ENCODE peak calls at places on chromosome 11, in five cellular contexts. L is left lung, Z is endothelial cell of umbilical vein, D is kidney, U is OCI-LY7. P is an unnamed sample.

GRCh38 chr11:120235024-120235628 is 4.8 kb upstream of the POU2F3 start:
- DNase-seq in L (peak), D (peak), Z (peak), U (peak), P (peak)

GRCh38 chr11:128187377-128187776 is 400.0 kb downstream of the ETS1 start:
- DNase-seq in L (no peak), U (no peak), D (no peak), Z (no peak), P (peak)

GRCh38 chr11:74639533-74639932 is 47.2 kb downstream of the POLD3 start:
- DNase-seq in U (no peak), D (no peak), L (no peak), Z (no peak), P (no peak)

GRCh38 chr11:66906077-66906929 is 49.4 kb downstream of the LRFN4 start:
- DNase-seq in Z (no peak), L (no peak), U (no peak), D (no peak), P (peak)

GRCh38 chr11:3224730-3225098 is 6.1 kb upstream of the MRGPRG start:
- DNase-seq in L (no peak), D (no peak), U (no peak), Z (no peak), P (no peak)

GRCh38 chr11:126339866-126340434 is 15.5 kb upstream of the ST3GAL4 start:
- DNase-seq in L (peak), Z (no peak), D (peak), U (no peak), P (peak)

GRCh38 chr11:33636104-33636503 is 64.5 kb downstream of the C11orf91 start:
- DNase-seq in L (no peak), D (no peak), Z (no peak), U (no peak), P (peak)

GRCh38 chr11:117799634-117800033 is 2.6 kb upstream of the DSCAML1 start:
- DNase-seq in Z (no peak), U (no peak), L (no peak), D (no peak), P (no peak)

GRCh38 chr11:62842171-62842717 is 2.9 kb upstream of the WDR74 start:
- DNase-seq in U (peak), Z (no peak), L (peak), D (peak), P (no peak)

GRCh38 chr11:65115361-65116082 is 2.0 kb downstream of the ZNHIT2 start:
- DNase-seq in Z (no peak), L (no peak), D (peak), U (no peak), P (no peak)

GRCh38 chr11:5204787-5205186 is 4.3 kb upstream of the OR51V1 start:
- DNase-seq in U (peak), L (no peak), D (no peak), Z (peak), P (peak)

GRCh38 chr11:57321388-57321995 is 3.3 kb downstream of the TNKS1BP1 start:
- DNase-seq in L (no peak), U (no peak), Z (no peak), D (no peak), P (no peak)

GRCh38 chr11:57321996-57322880 is 2.5 kb downstream of the TNKS1BP1 start:
- DNase-seq in L (peak), D (peak), U (no peak), Z (peak), P (peak)

GRCh38 chr11:57320067-57320718 is 4.6 kb downstream of the TNKS1BP1 start:
- DNase-seq in Z (no peak), D (peak), U (no peak), L (no peak), P (no peak)

GRCh38 chr11:57322881-57323467 is 1.8 kb downstream of the TNKS1BP1 start:
- DNase-seq in U (no peak), L (no peak), Z (no peak), D (no peak), P (no peak)

DNA sequence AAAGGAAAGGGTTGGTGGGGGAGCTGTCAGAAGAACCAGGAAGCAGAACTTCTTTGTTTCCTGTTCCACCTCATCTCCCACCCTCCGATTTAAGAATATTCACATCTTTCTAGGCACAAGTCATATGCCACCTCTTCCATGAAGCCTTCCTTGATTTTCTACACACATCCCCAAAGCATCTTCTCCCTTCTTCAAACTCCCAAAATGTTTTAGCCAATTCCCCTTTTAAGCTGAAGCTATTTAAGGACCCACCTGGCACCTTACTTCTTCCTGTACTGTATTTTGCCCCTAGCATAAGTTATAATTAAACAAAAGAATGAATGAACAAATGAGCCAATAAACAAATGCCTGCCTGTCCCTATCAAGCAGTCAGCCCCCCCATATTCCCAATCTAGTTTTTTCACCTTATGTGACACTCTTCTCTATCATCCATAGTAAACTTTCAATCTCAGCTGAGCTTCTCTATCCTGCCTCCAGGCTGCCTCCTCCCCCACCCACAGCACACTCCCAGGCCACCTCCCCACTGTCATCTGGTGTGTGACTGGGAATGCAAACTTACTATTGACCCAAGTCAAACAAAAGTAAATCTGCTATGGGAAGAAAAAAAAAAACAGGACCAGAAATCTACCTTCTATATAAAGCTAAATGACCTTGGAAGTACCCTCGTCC is 3.9 kb downstream of the TNKS1BP1 start:
- DNase-seq in L (no peak), U (no peak), D (peak), Z (no peak), P (no peak)
- H3K4me3 ChIP-seq in L (no peak), U (no peak), D (peak), Z (no peak), P (peak)

GRCh38 chr11:86234831-86235461 is 9.6 kb upstream of the EED start:
- DNase-seq in Z (no peak), L (no peak), D (no peak), U (no peak), P (no peak)
- TF ChIP-seq CTCF in Z (no peak), L (no peak), D (no peak), U (no peak), P (no peak)

DNA sequence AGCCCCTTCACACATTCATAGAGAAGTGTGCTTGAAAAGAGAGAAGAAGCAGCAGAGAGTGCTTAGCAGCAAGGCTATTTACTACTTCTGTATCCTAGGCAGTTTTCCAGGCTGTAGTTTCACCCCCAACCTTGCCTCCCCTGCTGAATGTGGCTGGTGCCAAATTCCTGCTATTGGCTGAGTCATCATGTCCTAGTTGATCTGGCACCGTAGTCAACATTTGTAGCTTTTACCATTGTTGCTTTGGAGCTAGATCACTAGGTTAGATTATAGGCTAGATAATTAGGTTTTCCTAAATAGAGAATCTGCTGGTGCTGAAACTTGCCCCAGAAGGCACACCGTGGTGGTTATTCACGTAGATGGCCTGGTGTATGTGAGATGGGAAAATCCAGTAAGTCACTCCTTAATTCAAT is 32.7 kb downstream of the ARHGAP42 start:
- DNase-seq in U (no peak), Z (peak), D (peak), L (no peak), P (peak)
- H3K4me3 ChIP-seq in U (no peak), Z (no peak), D (no peak), L (no peak), P (no peak)

DNA sequence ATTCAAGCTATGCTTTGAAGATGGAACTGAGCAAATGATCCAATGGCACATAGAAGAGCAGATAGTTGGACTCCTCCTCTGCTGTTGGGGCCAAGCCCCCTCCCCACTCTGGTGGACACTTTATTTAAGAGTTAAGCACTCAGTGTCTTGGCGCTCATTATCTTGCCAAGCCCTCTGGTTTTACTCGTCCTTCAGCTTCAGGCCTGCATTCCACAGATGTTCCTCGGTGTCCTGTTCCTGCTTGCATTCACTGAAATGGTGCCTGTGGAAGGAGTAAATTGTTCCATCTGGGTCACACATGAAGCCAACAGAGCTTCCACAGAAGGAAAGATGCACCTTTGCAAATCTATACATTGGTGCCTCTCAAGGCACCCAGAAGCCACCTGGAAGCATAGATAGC is 26.1 kb downstream of the MAML2 start:
- DNase-seq in Z (no peak), D (no peak), L (no peak), U (no peak), P (peak)
- TF ChIP-seq CTCF in Z (no peak), D (no peak), L (no peak), U (no peak), P (no peak)

GRCh38 chr11:88327061-88327460 is 10.5 kb downstream of the CTSC start:
- DNase-seq in Z (no peak), L (no peak), D (no peak), U (no peak), P (no peak)

GRCh38 chr11:88326112-88326511 is 11.4 kb downstream of the CTSC start:
- DNase-seq in D (no peak), L (no peak), U (no peak), Z (no peak), P (no peak)

GRCh38 chr11:88329563-88330250 is 7.8 kb downstream of the CTSC start:
- DNase-seq in D (no peak), Z (no peak), U (no peak), L (no peak), P (no peak)

GRCh38 chr11:88324562-88325345 is 12.8 kb downstream of the CTSC start:
- DNase-seq in U (no peak), D (no peak), L (no peak), Z (peak), P (no peak)

GRCh38 chr11:88327462-88328143 is 9.9 kb downstream of the CTSC start:
- DNase-seq in U (no peak), Z (no peak), D (no peak), L (no peak), P (no peak)
- H3K4me3 ChIP-seq in U (no peak), Z (no peak), D (no peak), L (no peak), P (no peak)

DNA sequence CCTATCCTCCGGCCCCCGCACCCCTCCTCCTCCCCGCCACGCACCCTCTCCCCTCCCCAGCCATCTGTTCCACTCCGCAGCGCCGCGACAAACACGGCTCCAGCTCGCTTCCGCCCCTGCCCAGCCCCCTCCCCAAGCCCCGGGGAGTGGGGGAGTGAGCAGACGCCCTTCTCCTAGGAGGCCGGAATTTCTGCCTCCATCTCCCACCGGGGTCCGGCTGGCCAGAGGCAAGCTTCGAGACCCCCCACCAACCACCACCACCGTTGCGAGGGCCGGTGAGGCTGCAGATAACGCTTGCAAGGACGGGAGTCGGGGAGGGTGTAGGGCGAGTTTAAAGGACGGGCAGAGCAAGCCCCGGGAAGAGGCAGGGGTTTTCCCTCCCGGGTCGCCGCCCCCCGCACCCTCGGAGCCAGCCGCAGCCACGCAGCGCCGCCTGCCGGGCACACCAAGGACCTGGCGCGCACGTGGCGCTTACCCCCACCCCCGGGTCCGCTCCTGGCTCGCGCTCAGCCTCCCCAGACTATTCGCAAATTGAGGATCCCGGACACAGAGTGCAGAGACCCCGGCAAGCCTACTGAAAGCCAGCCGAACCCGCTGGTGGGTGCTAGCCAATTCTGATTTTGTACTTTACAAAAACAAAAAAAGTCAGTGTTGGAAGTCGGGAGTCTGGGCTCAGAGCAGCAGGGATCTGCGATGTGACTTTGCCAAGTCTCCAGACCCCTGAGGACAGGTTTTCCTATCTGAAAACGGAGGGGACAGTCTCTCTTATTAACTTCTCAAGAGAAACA is 22.6 kb downstream of the RTN4RL2 start:
- DNase-seq in U (peak), Z (peak), D (peak), L (no peak), P (no peak)
- TF ChIP-seq CTCF in U (peak), Z (peak), D (peak), L (peak), P (peak)

GRCh38 chr11:58757449-58757848 is 25.7 kb upstream of the GLYAT start:
- DNase-seq in L (no peak), U (no peak), D (no peak), Z (no peak), P (no peak)

GRCh38 chr11:58765078-58765477 is 33.3 kb upstream of the GLYAT start:
- DNase-seq in Z (no peak), D (no peak), L (no peak), U (no peak), P (no peak)

GRCh38 chr11:58768137-58768536 is 36.4 kb upstream of the GLYAT start:
- DNase-seq in U (no peak), L (no peak), D (no peak), Z (no peak), P (no peak)

GRCh38 chr11:58763120-58763490 is 31.4 kb upstream of the GLYAT start:
- DNase-seq in L (no peak), Z (no peak), D (no peak), U (no peak), P (no peak)

GRCh38 chr11:58762284-58763119 is 30.8 kb upstream of the GLYAT start:
- DNase-seq in L (no peak), U (no peak), D (no peak), Z (no peak), P (no peak)
- H3K4me3 ChIP-seq in L (no peak), U (no peak), D (no peak), Z (no peak), P (no peak)

DNA sequence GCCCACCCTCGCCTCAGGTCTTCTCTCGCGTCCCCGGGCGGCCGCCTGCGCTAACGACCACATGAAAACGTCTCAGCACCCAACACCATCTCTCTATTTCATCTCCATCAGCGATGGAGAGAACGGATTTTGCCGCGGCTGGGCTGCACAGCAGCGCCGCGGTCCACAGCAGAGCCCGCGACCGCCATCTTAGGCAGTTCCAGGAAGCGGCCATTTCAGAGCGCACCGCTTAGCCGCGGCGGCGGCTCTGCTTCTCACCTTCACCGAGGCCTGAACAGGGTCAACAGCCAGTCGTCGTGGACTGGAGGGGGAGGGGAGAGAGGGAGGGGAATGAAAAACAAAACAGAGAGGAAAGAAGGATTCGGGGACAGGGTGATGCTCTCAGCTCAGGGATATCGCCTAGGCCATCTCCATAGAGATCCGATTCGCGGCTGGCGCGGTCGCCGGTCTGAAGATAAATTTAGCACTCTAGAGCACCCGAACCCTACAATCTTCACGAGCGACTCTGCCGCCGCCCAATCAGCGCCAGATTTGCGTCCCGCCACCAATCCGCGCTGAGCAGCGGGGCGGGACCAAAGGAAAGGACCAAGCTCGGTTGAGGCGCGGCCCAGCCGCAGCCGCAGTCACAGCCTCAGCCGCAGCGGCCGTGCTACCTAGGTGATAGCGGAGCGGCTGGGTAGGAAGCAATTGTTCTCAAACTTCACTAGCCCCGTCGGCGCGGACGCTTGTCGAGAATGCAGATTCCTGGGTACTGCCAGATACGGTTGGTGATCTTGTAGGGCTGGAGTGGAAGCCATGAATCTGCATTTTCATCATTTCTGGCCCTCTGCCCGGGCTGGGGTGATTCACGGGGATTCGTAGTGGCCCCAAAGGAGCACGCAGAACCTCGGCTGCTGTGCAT is at the start of gene ZBED5:
- DNase-seq in L (peak), Z (peak), D (peak), U (peak), P (peak)
- TF ChIP-seq CTCF in L (no peak), Z (no peak), D (peak), U (peak), P (no peak)

GRCh38 chr11:75801362-75802021 is 13.5 kb upstream of the UVRAG start:
- DNase-seq in L (peak), Z (no peak), U (no peak), D (peak), P (no peak)

GRCh38 chr11:75802913-75803820 is 11.8 kb upstream of the UVRAG start:
- DNase-seq in U (peak), D (peak), L (peak), Z (peak), P (peak)

GRCh38 chr11:75800136-75800675 is 14.8 kb upstream of the UVRAG start:
- DNase-seq in Z (no peak), L (no peak), U (no peak), D (peak), P (no peak)

GRCh38 chr11:75800728-75801361 is 14.2 kb upstream of the UVRAG start:
- DNase-seq in U (no peak), Z (no peak), D (peak), L (no peak), P (no peak)

GRCh38 chr11:75802022-75802912 is 12.7 kb upstream of the UVRAG start:
- DNase-seq in L (no peak), D (peak), Z (no peak), U (no peak), P (no peak)
- H3K4me3 ChIP-seq in L (no peak), D (no peak), Z (no peak), U (no peak), P (no peak)